ENCODE peak calls at places on chromosome 22, in eight cellular contexts. T is HCT116, I is suprapubic skin, Y is breast epithelium, W is K562, U is stomach, Q is sigmoid colon, N is prostate gland. K is an unnamed sample.

GRCh38 chr22:47801541-47802245 is 1039.2 kb downstream of the TBC1D22A start:
- DNase-seq in T (no peak), I (no peak), Y (no peak), W (no peak), U (no peak), Q (no peak), N (no peak), K (no peak)

GRCh38 chr22:31883989-31884388 is 60.3 kb upstream of the YWHAH start:
- DNase-seq in T (no peak), I (no peak), Y (no peak), W (no peak), U (no peak), Q (no peak), N (no peak), K (no peak)

GRCh38 chr22:47197735-47198500 is 435.5 kb downstream of the TBC1D22A start:
- DNase-seq in T (no peak), I (peak), Y (no peak), W (no peak), U (peak), Q (peak), N (no peak), K (no peak)

GRCh38 chr22:28899199-28899853 is 16.0 kb downstream of the ZNRF3 start:
- DNase-seq in T (no peak), I (peak), Y (peak), W (no peak), U (no peak), Q (peak), N (no peak), K (no peak)

GRCh38 chr22:27687984-27688545 is 113.5 kb downstream of the MN1 start:
- DNase-seq in T (no peak), I (no peak), Y (no peak), W (no peak), U (no peak), Q (no peak), N (no peak), K (no peak)

GRCh38 chr22:38788417-38788816 is 5.5 kb downstream of the DNAL4 start:
- DNase-seq in T (no peak), I (no peak), Y (peak), W (no peak), U (peak), Q (peak), N (no peak), K (peak)

GRCh38 chr22:40396882-40397281 is 26.5 kb downstream of the SGSM3 start:
- DNase-seq in T (no peak), I (no peak), Y (peak), W (no peak), U (peak), Q (no peak), N (peak), K (no peak)

GRCh38 chr22:48101704-48102103 is 1339.3 kb downstream of the TBC1D22A start:
- DNase-seq in T (no peak), I (peak), Y (no peak), W (no peak), U (peak), Q (no peak), N (no peak), K (peak)

GRCh38 chr22:23709107-23709506 is 18.3 kb downstream of the RGL4 start:
- DNase-seq in T (no peak), I (no peak), Y (no peak), W (no peak), U (no peak), Q (no peak), N (no peak), K (no peak)

GRCh38 chr22:22099194-22099486 is 116.6 kb upstream of the TOP3B start:
- DNase-seq in T (no peak), I (no peak), Y (no peak), W (no peak), U (no peak), Q (no peak), N (no peak), K (no peak)

GRCh38 chr22:50683086-50683993 is 10.7 kb downstream of the SHANK3 start:
- DNase-seq in T (no peak), I (no peak), Y (no peak), W (no peak), U (peak), Q (no peak), N (no peak), K (no peak)

GRCh38 chr22:28917747-28918543 is 34.6 kb downstream of the ZNRF3 start:
- DNase-seq in T (peak), I (no peak), Y (no peak), W (no peak), U (peak), Q (peak), N (no peak), K (peak)

GRCh38 chr22:44023404-44024287 is 456 bp upstream of the PARVB start:
- DNase-seq in T (no peak), I (no peak), Y (no peak), W (peak), U (peak), Q (no peak), N (no peak), K (peak)

GRCh38 chr22:30239421-30240405 is 6.8 kb downstream of the LIF start:
- DNase-seq in T (no peak), I (no peak), Y (no peak), W (no peak), U (no peak), Q (no peak), N (no peak), K (no peak)

GRCh38 chr22:17638182-17638431 is 450 bp upstream of the BCL2L13 start:
- DNase-seq in T (no peak), I (no peak), Y (no peak), W (no peak), U (no peak), Q (no peak), N (peak), K (no peak)

GRCh38 chr22:23822101-23822671 is 16.6 kb downstream of the DERL3 start:
- DNase-seq in T (no peak), I (no peak), Y (peak), W (no peak), U (no peak), Q (no peak), N (no peak), K (no peak)

GRCh38 chr22:44454113-44454769 is 43.8 kb downstream of the RTL6 start:
- DNase-seq in T (no peak), I (no peak), Y (no peak), W (no peak), U (peak), Q (no peak), N (no peak), K (no peak)

GRCh38 chr22:23036684-23037428 is 33.5 kb upstream of the GNAZ start:
- DNase-seq in T (no peak), I (no peak), Y (no peak), W (peak), U (no peak), Q (no peak), N (no peak), K (no peak)

GRCh38 chr22:24183321-24184031 is 2.2 kb downstream of the SUSD2 start:
- DNase-seq in T (no peak), I (no peak), Y (peak), W (no peak), U (peak), Q (peak), N (no peak), K (peak)

GRCh38 chr22:23272371-23272770 is 92.1 kb downstream of the BCR start:
- DNase-seq in T (no peak), I (no peak), Y (no peak), W (peak), U (no peak), Q (no peak), N (no peak), K (no peak)

GRCh38 chr22:41429232-41429945 is 17.2 kb downstream of the TOB2 start:
- DNase-seq in T (no peak), I (no peak), Y (no peak), W (no peak), U (no peak), Q (no peak), N (no peak), K (no peak)

GRCh38 chr22:26609287-26609686 is 8.5 kb downstream of the CRYBB1 start:
- DNase-seq in T (no peak), I (no peak), Y (no peak), W (no peak), U (no peak), Q (no peak), N (no peak), K (no peak)

GRCh38 chr22:35524966-35525686 is 15.5 kb upstream of the RASD2 start:
- DNase-seq in T (no peak), I (no peak), Y (no peak), W (no peak), U (no peak), Q (peak), N (no peak), K (no peak)

GRCh38 chr22:27247691-27248434 is 553.7 kb downstream of the MN1 start:
- DNase-seq in T (no peak), I (no peak), Y (no peak), W (no peak), U (no peak), Q (no peak), N (no peak), K (no peak)

GRCh38 chr22:48894064-48894671 is 933.5 kb downstream of the BRD1 start:
- DNase-seq in T (no peak), I (no peak), Y (no peak), W (peak), U (peak), Q (no peak), N (no peak), K (no peak)

GRCh38 chr22:40894417-40894816 is 32.5 kb upstream of the DNAJB7 start:
- DNase-seq in T (no peak), I (no peak), Y (no peak), W (no peak), U (no peak), Q (no peak), N (no peak), K (no peak)

GRCh38 chr22:35863432-35863831 is 145.8 kb downstream of the APOL5 start:
- DNase-seq in T (no peak), I (no peak), Y (no peak), W (no peak), U (no peak), Q (no peak), N (no peak), K (no peak)

GRCh38 chr22:29139965-29140782 is 65.5 kb upstream of the EMID1 start:
- DNase-seq in T (no peak), I (peak), Y (no peak), W (no peak), U (no peak), Q (no peak), N (peak), K (no peak)

GRCh38 chr22:29202231-29203192 is 3.2 kb upstream of the EMID1 start:
- DNase-seq in T (no peak), I (no peak), Y (peak), W (peak), U (peak), Q (no peak), N (no peak), K (peak)

GRCh38 chr22:29030618-29031235 is 30.9 kb downstream of the C22orf31 start:
- DNase-seq in T (peak), I (no peak), Y (peak), W (peak), U (peak), Q (peak), N (peak), K (peak)

GRCh38 chr22:39336411-39336810 is 13.4 kb upstream of the SYNGR1 start:
- DNase-seq in T (no peak), I (no peak), Y (no peak), W (no peak), U (no peak), Q (no peak), N (no peak), K (no peak)

GRCh38 chr22:17699696-17700330 is 61.3 kb downstream of the BCL2L13 start:
- DNase-seq in T (no peak), I (no peak), Y (no peak), W (no peak), U (no peak), Q (no peak), N (no peak), K (no peak)

GRCh38 chr22:41028841-41029240 is 63.6 kb upstream of the EP300 start:
- DNase-seq in T (no peak), I (no peak), Y (no peak), W (no peak), U (no peak), Q (no peak), N (no peak), K (no peak)

GRCh38 chr22:47626428-47627390 is 864.3 kb downstream of the TBC1D22A start:
- DNase-seq in T (peak), I (no peak), Y (no peak), W (no peak), U (no peak), Q (peak), N (no peak), K (no peak)

GRCh38 chr22:23163665-23164064 is 16.6 kb upstream of the BCR start:
- DNase-seq in T (no peak), I (no peak), Y (peak), W (no peak), U (no peak), Q (peak), N (peak), K (no peak)

GRCh38 chr22:38755155-38755910 is 465 bp downstream of the SUN2 start:
- DNase-seq in T (no peak), I (peak), Y (peak), W (peak), U (peak), Q (peak), N (peak), K (peak)

GRCh38 chr22:37007666-37008065 is 11.6 kb downstream of the TST start:
- DNase-seq in T (no peak), I (no peak), Y (no peak), W (no peak), U (no peak), Q (no peak), N (no peak), K (no peak)
- H3K4me3 ChIP-seq in T (no peak), I (no peak), Y (no peak), W (no peak), U (no peak), Q (no peak), N (no peak), K (no peak)

GRCh38 chr22:46007848-46008261 is 30.9 kb upstream of the WNT7B start:
- DNase-seq in T (no peak), I (peak), Y (peak), W (no peak), U (peak), Q (peak), N (peak), K (peak)
- TF ChIP-seq POLR2AphosphoS5 in T (no peak), I (peak), Y (peak), W (no peak), U (peak), Q (peak), N (peak), K (peak)

GRCh38 chr22:46128606-46129005 is 21.7 kb upstream of the PPARA start:
- DNase-seq in T (no peak), I (no peak), Y (no peak), W (no peak), U (no peak), Q (no peak), N (no peak), K (peak)

GRCh38 chr22:46126853-46127385 is 23.4 kb upstream of the PPARA start:
- DNase-seq in T (no peak), I (no peak), Y (no peak), W (no peak), U (no peak), Q (no peak), N (no peak), K (no peak)

GRCh38 chr22:46127556-46127955 is 22.8 kb upstream of the PPARA start:
- DNase-seq in T (no peak), I (no peak), Y (no peak), W (no peak), U (no peak), Q (no peak), N (no peak), K (no peak)

GRCh38 chr22:46131151-46131587 is 19.2 kb upstream of the PPARA start:
- DNase-seq in T (no peak), I (no peak), Y (no peak), W (peak), U (no peak), Q (no peak), N (no peak), K (no peak)

DNA sequence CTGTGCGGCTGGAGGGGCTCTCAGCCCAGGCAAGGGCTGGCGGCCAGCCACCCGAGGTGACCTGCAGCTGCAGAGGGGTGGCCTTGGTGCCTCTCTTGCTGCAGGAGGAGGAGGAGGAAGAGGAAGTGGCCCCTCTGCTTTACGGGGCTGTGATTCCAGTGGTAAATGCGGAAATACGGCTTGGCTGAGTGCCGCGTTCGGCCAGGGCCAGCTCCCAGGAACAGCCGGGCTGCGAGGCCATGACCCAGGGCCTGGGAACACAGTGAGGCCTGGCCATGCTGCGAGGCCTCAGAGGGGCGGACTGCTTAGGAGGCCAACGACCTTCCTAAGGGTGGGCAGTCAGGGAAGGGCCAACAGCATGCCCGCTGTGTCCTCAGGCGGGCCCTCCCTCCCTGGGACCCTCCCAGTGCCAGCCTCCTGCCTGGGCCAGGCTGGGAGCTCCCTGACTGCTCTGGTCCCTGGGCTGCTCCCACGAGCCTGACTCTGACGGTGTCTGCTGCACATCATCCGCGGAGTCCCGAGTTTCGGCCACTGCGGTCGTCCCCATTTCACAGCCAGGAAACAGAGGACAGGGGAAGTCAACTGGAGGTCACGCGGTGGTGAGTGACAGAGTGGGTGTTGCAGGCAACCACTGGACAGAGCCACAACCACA is 20.8 kb upstream of the PPARA start:
- DNase-seq in T (no peak), I (no peak), Y (no peak), W (no peak), U (no peak), Q (no peak), N (no peak), K (peak)
- TF ChIP-seq POLR2A in T (no peak), I (no peak), Y (no peak), W (no peak), U (no peak), Q (no peak), N (no peak), K (no peak)

DNA sequence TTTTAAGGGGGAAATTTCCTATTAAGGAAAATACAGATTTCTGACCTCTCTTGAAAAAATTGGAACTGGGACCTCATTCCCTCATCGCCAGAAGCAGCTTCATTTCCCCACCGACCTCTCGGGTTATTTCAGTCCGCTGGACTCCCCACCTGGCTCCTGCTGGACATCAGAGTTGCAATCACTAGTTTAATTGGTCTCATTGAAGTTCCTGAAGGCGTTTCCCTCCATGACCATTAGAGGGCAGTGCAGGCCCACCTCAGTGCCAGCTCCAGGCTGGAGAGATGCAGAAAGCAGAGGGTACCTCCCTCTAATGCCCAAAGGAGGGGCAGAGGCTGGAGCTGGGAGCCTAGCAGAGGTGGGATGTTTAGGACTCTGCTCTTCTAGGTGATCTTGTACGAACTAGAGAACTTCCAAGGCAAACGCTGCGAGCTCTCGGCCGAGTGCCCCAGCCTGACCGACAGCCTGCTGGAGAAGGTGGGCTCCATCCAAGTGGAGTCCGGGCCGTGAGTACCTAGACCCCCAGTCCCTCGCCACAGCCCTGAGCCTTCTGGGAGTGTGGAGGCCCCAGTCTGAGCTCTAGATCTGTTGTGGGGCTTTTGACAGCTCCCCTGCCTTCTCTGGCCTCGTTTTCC is 2.7 kb downstream of the CRYBB3 start:
- DNase-seq in T (peak), I (no peak), Y (no peak), W (peak), U (peak), Q (no peak), N (peak), K (peak)
- H3K4me3 ChIP-seq in T (no peak), I (no peak), Y (no peak), W (no peak), U (no peak), Q (no peak), N (no peak), K (no peak)

DNA sequence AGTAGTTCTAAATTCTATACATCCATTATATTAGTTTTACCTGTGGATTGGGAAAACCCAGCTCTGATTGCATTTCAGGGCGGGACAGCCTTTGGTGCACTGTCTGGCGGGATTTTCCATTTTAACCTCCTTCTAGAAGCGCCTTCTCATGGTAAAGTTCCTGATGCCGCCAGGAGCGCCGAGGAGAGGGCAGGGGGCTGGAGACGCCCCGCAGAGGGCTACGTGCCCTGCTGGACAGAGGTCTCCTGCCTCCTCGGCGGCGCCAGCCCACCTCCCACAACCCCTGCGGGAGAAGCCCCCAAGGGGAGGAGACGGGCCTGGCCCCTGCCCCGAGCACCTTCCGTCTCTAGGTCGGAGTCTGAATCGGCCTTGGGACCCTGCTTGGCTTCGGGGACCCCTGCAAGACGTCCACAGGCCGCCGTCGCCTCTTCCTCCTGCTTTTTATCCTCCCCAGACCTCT is 1.2 kb upstream of the P2RX6 start:
- DNase-seq in T (no peak), I (no peak), Y (no peak), W (no peak), U (no peak), Q (no peak), N (no peak), K (no peak)
- TF ChIP-seq POLR2AphosphoS5 in T (no peak), I (no peak), Y (no peak), W (no peak), U (no peak), Q (no peak), N (no peak), K (no peak)

DNA sequence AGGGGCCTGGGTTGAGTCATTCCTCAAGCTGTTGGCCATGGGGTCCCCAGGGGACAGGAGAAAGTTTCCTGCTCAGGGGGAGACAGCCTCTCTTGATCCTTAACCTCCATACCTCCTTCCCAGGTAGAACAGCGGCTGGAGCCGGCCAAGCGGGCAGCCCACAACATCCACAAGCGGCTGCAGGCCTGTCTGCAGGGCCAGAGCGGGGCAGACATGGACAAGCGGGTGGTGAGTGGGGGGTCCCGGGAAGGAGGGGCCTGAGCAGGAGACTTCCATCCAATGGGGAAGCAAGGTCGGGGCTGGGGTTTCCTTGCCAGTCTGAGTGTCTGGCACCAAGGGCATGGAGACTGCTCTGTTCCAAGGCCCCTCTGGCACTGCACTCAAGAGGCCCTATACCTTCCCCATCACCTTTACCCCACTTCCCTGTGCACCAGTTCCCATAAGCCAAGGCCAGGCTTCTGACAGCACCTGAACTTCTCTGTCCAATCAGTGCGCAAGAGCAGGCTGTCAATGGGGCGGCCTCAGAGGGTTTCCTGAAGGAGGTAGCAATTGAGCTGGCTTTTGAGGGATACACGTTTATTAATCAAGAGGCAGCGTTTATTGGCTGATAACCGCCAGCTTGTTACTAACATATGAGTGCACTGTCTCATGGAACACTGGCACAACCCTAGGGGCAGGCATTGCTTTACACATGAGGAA is 1.9 kb downstream of the SH3BP1 start:
- DNase-seq in T (no peak), I (no peak), Y (no peak), W (no peak), U (no peak), Q (no peak), N (no peak), K (no peak)
- TF ChIP-seq POLR2A in T (no peak), I (no peak), Y (no peak), W (no peak), U (no peak), Q (no peak), N (no peak), K (no peak)

K was measured in upper lobe of left lung.